ENCODE peak calls at places on chromosomes 2 and 18, in nine cellular contexts. J is right atrium auricular region; N is SK-N-SH; R is CD4-positive, CD25-positive, alpha-beta regulatory T cell; P is cardiac muscle cell; X is IMR-90; E is neural progenitor cell; O is PC-3; A is RWPE2. B is an unnamed sample.
A peak's percentile ranks its signal among the peaks of the same experiment; 100 is the strongest.

GRCh38 chr2:231708773-231709635 is 679 bp downstream of the PTMA start:
- DNase-seq in J (no peak), N (peak; percentile 44), R (peak; percentile 65), P (peak; percentile 48), X (peak; percentile 31), E (peak; percentile 64), O (peak; percentile 12), A (no peak), B (peak; percentile 47)

GRCh38 chr2:34815052-34815741 is 1216.1 kb upstream of the FAM98A start:
- DNase-seq in J (no peak), N (no peak), R (no peak), P (no peak), X (no peak), E (no peak), O (no peak), A (no peak), B (no peak)

GRCh38 chr2:10030311-10030736 is 13.0 kb upstream of the KLF11 start:
- DNase-seq in J (no peak), N (no peak), R (no peak), P (no peak), X (no peak), E (no peak), O (no peak), A (no peak), B (peak; percentile 74)

GRCh38 chr2:120773186-120773800 is 37.6 kb downstream of the GLI2 start:
- DNase-seq in J (no peak), N (no peak), R (no peak), P (no peak), X (no peak), E (no peak), O (no peak), A (no peak), B (no peak)

GRCh38 chr18:45617284-45617683 is 2.0 kb downstream of the SLC14A2 start:
- DNase-seq in J (peak; percentile 89), N (peak; percentile 22), R (no peak), P (no peak), X (peak; percentile 81), E (no peak), O (peak; percentile 73), A (peak; percentile 84), B (no peak)

GRCh38 chr2:12073217-12073852 is 326.9 kb downstream of the LPIN1 start:
- DNase-seq in J (no peak), N (peak; percentile 34), R (no peak), P (no peak), X (no peak), E (no peak), O (no peak), A (no peak), B (no peak)

GRCh38 chr2:98658816-98659486 is 50.6 kb downstream of the UNC50 start:
- DNase-seq in J (no peak), N (no peak), R (peak; percentile 76), P (no peak), X (no peak), E (no peak), O (no peak), A (no peak), B (no peak)

GRCh38 chr2:195737531-195738162 is 80.6 kb downstream of the SLC39A10 start:
- DNase-seq in J (no peak), N (no peak), R (no peak), P (no peak), X (peak; percentile 56), E (no peak), O (peak; percentile 88), A (no peak), B (no peak)

GRCh38 chr2:207142461-207142860 is 23.3 kb downstream of the KLF7 start:
- DNase-seq in J (no peak), N (no peak), R (peak; percentile 61), P (peak; percentile 29), X (no peak), E (no peak), O (no peak), A (no peak), B (no peak)

GRCh38 chr2:207144191-207144795 is 21.5 kb downstream of the KLF7 start:
- DNase-seq in J (no peak), N (no peak), R (no peak), P (no peak), X (no peak), E (no peak), O (no peak), A (no peak), B (no peak)

GRCh38 chr2:207143474-207144190 is 22.1 kb downstream of the KLF7 start:
- DNase-seq in J (peak; percentile 94), N (no peak), R (peak; percentile 94), P (peak; percentile 54), X (no peak), E (peak; percentile 47), O (no peak), A (no peak), B (no peak)

GRCh38 chr2:207141381-207141780 is 24.4 kb downstream of the KLF7 start:
- DNase-seq in J (no peak), N (no peak), R (no peak), P (no peak), X (no peak), E (no peak), O (no peak), A (no peak), B (no peak)

DNA sequence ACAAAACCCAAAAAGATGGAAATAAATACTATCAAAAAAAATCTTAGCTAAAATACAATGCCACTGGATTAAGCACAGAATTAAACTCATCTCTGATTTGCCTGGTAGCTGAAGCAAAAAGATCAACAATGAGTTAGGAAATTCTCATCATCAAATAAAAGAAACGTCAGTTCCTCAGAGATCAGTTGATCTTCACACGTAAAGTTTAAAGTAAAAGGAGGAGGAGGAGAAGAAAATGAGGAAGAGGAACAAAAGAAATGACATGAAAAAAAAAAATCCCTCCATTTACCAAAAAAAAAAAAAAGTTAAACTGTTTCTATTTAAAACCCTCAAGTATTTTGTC is 22.6 kb downstream of the KLF7 start:
- DNase-seq in J (no peak), N (no peak), R (no peak), P (no peak), X (no peak), E (no peak), O (no peak), A (no peak), B (no peak)
- H3K4me1 ChIP-seq in J (peaks cover 95% of the 10 kb centered on the region), N (peaks cover 39% of the 10 kb centered on the region), R (peaks cover 39% of the 10 kb centered on the region), P (peaks cover 29% of the 10 kb centered on the region), X (peaks cover 15% of the 10 kb centered on the region), E (peaks cover 36% of the 10 kb centered on the region), O (peaks cover 3% of the 10 kb centered on the region), A (peaks cover 32% of the 10 kb centered on the region), B (peaks cover 5% of the 10 kb centered on the region)

GRCh38 chr2:178422097-178422496 is 28.9 kb downstream of the PRKRA start:
- DNase-seq in J (no peak), N (no peak), R (no peak), P (no peak), X (no peak), E (no peak), O (no peak), A (no peak), B (no peak)

GRCh38 chr2:178426388-178426787 is 24.6 kb downstream of the PRKRA start:
- DNase-seq in J (no peak), N (no peak), R (no peak), P (no peak), X (peak; percentile 41), E (no peak), O (peak; percentile 23), A (no peak), B (no peak)

GRCh38 chr2:178427458-178427857 is 23.5 kb downstream of the PRKRA start:
- DNase-seq in J (no peak), N (no peak), R (no peak), P (no peak), X (no peak), E (no peak), O (no peak), A (no peak), B (no peak)

GRCh38 chr2:178428396-178428806 is 22.6 kb downstream of the PRKRA start:
- DNase-seq in J (no peak), N (no peak), R (no peak), P (no peak), X (no peak), E (no peak), O (peak; percentile 38), A (no peak), B (no peak)

DNA sequence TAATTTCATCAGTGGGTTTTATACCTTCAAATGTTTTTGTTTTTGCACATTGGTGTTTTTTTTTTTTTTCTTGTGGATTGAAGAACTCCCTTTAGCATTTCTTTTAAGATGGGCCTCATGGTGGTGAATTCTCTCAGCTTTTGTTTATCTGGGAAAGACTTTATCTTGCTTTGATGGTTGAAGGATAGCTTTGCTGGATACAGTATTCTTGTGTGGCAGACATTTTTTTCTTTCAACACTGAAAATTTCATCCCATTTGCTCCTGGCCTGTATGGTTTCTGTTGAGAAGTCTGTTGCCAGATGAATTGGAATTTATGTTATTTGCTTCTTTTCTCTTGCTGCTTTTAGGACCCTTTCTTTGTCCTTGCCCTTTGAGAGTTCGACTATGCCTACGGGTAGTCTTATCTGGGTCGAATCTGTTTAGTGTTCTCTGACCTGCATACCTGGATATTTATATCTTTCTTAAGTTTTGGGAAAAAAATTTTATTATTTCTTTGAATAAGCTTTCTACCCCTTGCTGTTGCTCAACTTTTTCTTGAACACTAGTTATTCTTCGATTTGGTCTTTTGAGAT is 25.6 kb downstream of the PRKRA start:
- DNase-seq in J (no peak), N (no peak), R (no peak), P (no peak), X (no peak), E (no peak), O (no peak), A (no peak), B (no peak)
- H3K36me3 ChIP-seq in J (peaks cover 12% of the 10 kb centered on the region), N (peaks cover 21% of the 10 kb centered on the region), R (peaks cover 19% of the 10 kb centered on the region), P (peaks cover 7% of the 10 kb centered on the region), X (peaks cover 9% of the 10 kb centered on the region), E (peaks cover 6% of the 10 kb centered on the region), O (peaks cover 6% of the 10 kb centered on the region), A (peaks cover 23% of the 10 kb centered on the region), B (peaks cover 40% of the 10 kb centered on the region)

GRCh38 chr18:13461488-13461887 is 242.9 kb downstream of the LDLRAD4 start:
- DNase-seq in J (no peak), N (no peak), R (peak; percentile 60), P (no peak), X (no peak), E (no peak), O (no peak), A (no peak), B (no peak)
- H3K4me1 ChIP-seq in J (peaks cover 33% of the 10 kb centered on the region), N (peaks cover 3% of the 10 kb centered on the region), R (peaks cover 58% of the 10 kb centered on the region), P (no peaks in the 10 kb centered on the region), X (no peaks in the 10 kb centered on the region), E (no peaks in the 10 kb centered on the region), O (no peaks in the 10 kb centered on the region), A (no peaks in the 10 kb centered on the region), B (no peaks in the 10 kb centered on the region)

GRCh38 chr2:127283275-127283674 is 10.7 kb downstream of the ERCC3 start:
- DNase-seq in J (no peak), N (no peak), R (no peak), P (no peak), X (no peak), E (no peak), O (no peak), A (no peak), B (no peak)

GRCh38 chr2:127280693-127281092 is 13.3 kb downstream of the ERCC3 start:
- DNase-seq in J (no peak), N (no peak), R (no peak), P (no peak), X (no peak), E (no peak), O (no peak), A (no peak), B (no peak)

GRCh38 chr2:127278959-127279358 is 15.0 kb downstream of the ERCC3 start:
- DNase-seq in J (peak; percentile 28), N (no peak), R (no peak), P (no peak), X (no peak), E (no peak), O (no peak), A (no peak), B (no peak)

GRCh38 chr2:127277028-127277427 is 16.9 kb downstream of the ERCC3 start:
- DNase-seq in J (peak; percentile 13), N (no peak), R (no peak), P (no peak), X (peak; percentile 24), E (no peak), O (no peak), A (no peak), B (no peak)

DNA sequence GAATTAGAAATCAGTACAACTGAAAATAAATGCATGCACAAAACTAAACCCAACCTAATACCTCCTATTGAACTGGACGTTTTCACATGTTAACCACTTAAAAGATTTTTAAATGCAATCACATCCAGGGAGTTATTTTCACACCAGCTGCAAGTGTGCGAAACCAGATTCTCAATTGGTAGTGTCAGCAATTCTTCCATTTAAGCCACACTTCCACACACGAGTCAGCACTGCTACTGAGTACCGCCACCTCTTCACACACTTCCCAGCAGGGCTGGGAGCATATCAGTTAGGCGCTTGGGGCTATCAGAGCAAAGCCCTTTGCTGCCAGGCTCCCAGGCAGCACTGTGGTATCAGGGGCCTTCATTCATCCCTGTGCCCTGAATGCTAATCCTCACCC is 14.2 kb downstream of the ERCC3 start:
- DNase-seq in J (no peak), N (no peak), R (no peak), P (no peak), X (no peak), E (no peak), O (no peak), A (no peak), B (no peak)
- H3K36me3 ChIP-seq in J (peaks cover 90% of the 10 kb centered on the region), N (peaks cover 79% of the 10 kb centered on the region), R (peaks cover 79% of the 10 kb centered on the region), P (peaks cover 39% of the 10 kb centered on the region), X (peaks cover 64% of the 10 kb centered on the region), E (peaks cover 23% of the 10 kb centered on the region), O (peaks cover 51% of the 10 kb centered on the region), A (peaks cover 75% of the 10 kb centered on the region), B (peaks cover 73% of the 10 kb centered on the region)

B was measured in SJCRH30.